ENCODE peak calls at places on chromosomes 7 and 10, in seven cellular contexts. H is AG10803, C is HCT116, E is HepG2, I is GM12878, A is iPS DF 6.9, F is HFF-Myc. X is an unnamed sample.

GRCh38 chr10:1152386-1153252 is 96.4 kb downstream of the WDR37 start:
- DNase-seq in C (no peak), E (no peak), I (no peak), F (no peak), A (no peak), H (no peak), X (no peak)

GRCh38 chr7:79876769-79877362 is 257.8 kb upstream of the GNAI1 start:
- DNase-seq in C (no peak), F (peak), A (no peak), I (no peak), H (peak), E (no peak), X (peak)

GRCh38 chr10:114347191-114347739 is 57.0 kb downstream of the AFAP1L2 start:
- DNase-seq in I (no peak), H (no peak), F (no peak), E (no peak), C (no peak), A (no peak), X (no peak)

GRCh38 chr10:78194539-78195402 is 161.1 kb downstream of the RPS24 start:
- DNase-seq in A (no peak), E (no peak), F (no peak), H (no peak), I (no peak), C (no peak), X (peak)

GRCh38 chr7:38222481-38223096 is 44.5 kb downstream of the STARD3NL start:
- DNase-seq in F (peak), C (peak), I (peak), A (peak), E (peak), H (peak), X (peak)

GRCh38 chr10:31953080-31953479 is 24.4 kb upstream of the ARHGAP12 start:
- DNase-seq in H (no peak), C (no peak), I (no peak), F (no peak), A (no peak), E (no peak), X (no peak)

GRCh38 chr10:14191871-14192270 is 138.9 kb downstream of the FRMD4A start:
- DNase-seq in H (no peak), E (no peak), C (no peak), I (no peak), F (no peak), A (no peak), X (no peak)

GRCh38 chr10:5553400-5554170 is 28.8 kb downstream of the CALML3 start:
- DNase-seq in C (no peak), F (no peak), A (no peak), H (no peak), E (no peak), I (no peak), X (no peak)

GRCh38 chr10:52198540-52198939 is 115.5 kb upstream of the DKK1 start:
- DNase-seq in F (no peak), C (no peak), I (no peak), A (no peak), E (no peak), H (peak), X (no peak)

GRCh38 chr7:135789956-135790355 is 41.3 kb upstream of the FAM180A start:
- DNase-seq in H (peak), C (no peak), I (no peak), F (no peak), E (no peak), A (no peak), X (no peak)

GRCh38 chr10:114856544-114857287 is 35.1 kb downstream of the FHIP2A start:
- DNase-seq in A (no peak), I (no peak), H (peak), F (peak), C (no peak), E (no peak), X (peak)

GRCh38 chr10:25575343-25575742 is 358.7 kb upstream of the MYO3A start:
- DNase-seq in C (no peak), A (peak), I (no peak), F (no peak), E (no peak), H (no peak), X (no peak)

GRCh38 chr10:24617771-24618396 is 105.8 kb downstream of the ARHGAP21 start:
- DNase-seq in F (peak), C (peak), H (peak), E (peak), A (peak), I (no peak), X (peak)

GRCh38 chr10:22593644-22594043 is 120.7 kb downstream of the PIP4K2A start:
- DNase-seq in A (no peak), I (no peak), E (no peak), C (no peak), H (no peak), F (no peak), X (no peak)

GRCh38 chr10:128063736-128064614 is 62.2 kb downstream of the MKI67 start:
- DNase-seq in A (no peak), E (no peak), H (no peak), F (no peak), I (no peak), C (no peak), X (no peak)

GRCh38 chr10:103739039-103739764 is 116.2 kb downstream of the SH3PXD2A start:
- DNase-seq in F (peak), C (no peak), E (no peak), I (no peak), H (peak), A (no peak), X (no peak)

GRCh38 chr10:67788028-67788886 is 49.7 kb downstream of the DNAJC12 start:
- DNase-seq in C (peak), E (peak), F (peak), I (no peak), H (no peak), A (peak), X (no peak)

GRCh38 chr10:23035569-23035968 is 59.8 kb upstream of the MSRB2 start:
- DNase-seq in F (no peak), I (no peak), C (peak), A (no peak), H (no peak), E (peak), X (no peak)

GRCh38 chr10:70518695-70519094 is 40.1 kb downstream of the PALD1 start:
- DNase-seq in A (no peak), H (no peak), E (no peak), C (no peak), F (no peak), I (no peak), X (no peak)

GRCh38 chr10:60937784-60938654 is 6.0 kb downstream of the RHOBTB1 start:
- DNase-seq in A (no peak), F (no peak), E (no peak), I (no peak), H (peak), C (no peak), X (no peak)

GRCh38 chr7:47693161-47693740 is 111.3 kb upstream of the TNS3 start:
- DNase-seq in C (no peak), F (no peak), I (no peak), A (no peak), H (peak), E (no peak), X (no peak)

GRCh38 chr10:28111712-28112111 is 112.8 kb upstream of the ODAD2 start:
- DNase-seq in A (no peak), I (no peak), C (peak), H (peak), F (no peak), E (no peak), X (no peak)

GRCh38 chr10:61320996-61321395 is 132.2 kb downstream of the TMEM26 start:
- DNase-seq in E (no peak), F (no peak), H (peak), C (no peak), I (no peak), A (no peak), X (no peak)

GRCh38 chr7:107528461-107528860 is 35.3 kb downstream of the COG5 start:
- DNase-seq in C (no peak), H (peak), E (peak), F (no peak), I (no peak), A (no peak), X (no peak)

GRCh38 chr10:34134602-34135001 is 680.5 kb downstream of the PARD3 start:
- DNase-seq in H (no peak), C (no peak), I (no peak), A (no peak), E (no peak), F (no peak), X (no peak)

GRCh38 chr7:71735961-71736556 is 604.1 kb downstream of the GALNT17 start:
- DNase-seq in I (no peak), C (peak), A (peak), F (peak), H (peak), E (peak), X (peak)

DNA sequence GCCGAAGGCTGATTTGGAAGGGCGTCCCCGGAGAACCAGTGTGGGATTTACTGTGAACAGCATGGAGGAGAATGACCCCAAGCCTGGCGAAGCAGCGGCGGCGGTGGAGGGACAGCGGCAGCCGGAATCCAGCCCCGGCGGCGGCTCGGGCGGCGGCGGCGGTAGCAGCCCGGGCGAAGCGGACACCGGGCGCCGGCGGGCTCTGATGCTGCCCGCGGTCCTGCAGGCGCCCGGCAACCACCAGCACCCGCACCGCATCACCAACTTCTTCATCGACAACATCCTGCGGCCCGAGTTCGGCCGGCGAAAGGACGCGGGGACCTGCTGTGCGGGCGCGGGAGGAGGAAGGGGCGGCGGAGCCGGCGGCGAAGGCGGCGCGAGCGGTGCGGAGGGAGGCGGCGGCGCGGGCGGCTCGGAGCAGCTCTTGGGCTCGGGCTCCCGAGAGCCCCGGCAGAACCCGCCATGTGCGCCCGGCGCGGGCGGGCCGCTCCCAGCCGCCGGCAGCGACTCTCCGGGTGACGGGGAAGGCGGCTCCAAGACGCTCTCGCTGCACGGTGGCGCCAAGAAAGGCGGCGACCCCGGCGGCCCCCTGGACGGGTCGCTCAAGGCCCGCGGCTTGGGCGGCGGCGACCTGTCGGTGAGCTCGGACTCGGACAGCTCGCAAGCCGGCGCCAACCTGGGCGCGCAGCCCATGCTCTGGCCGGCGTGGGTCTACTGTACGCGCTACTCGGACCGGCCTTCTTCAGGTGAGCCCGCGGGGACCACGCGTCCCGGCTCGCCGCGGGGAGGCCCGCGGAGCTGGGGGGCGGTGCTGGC is 596 bp downstream of the EN2 start:
- DNase-seq in E (no peak), I (no peak), C (no peak), A (no peak), H (no peak), F (no peak), X (no peak)
- H3K4me3 ChIP-seq in E (no peak), I (no peak), C (no peak), A (no peak), H (no peak), F (no peak), X (no peak)

DNA sequence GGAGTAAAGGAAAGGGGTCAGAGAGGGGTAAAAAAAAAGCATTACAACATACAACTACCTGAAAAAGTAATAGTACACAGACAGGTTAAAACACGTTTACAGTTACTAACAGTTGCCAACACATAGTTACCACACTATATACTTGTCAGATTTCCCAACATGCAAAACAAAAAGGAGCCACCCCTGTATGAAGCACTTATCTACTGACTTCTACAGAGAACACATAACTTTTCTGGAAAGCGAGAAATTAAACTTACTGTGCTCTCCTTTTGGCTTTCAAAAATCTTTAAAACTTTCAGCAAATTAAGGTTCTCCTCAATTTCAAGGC is 2.1 kb downstream of the ABI1 start:
- DNase-seq in E (no peak), I (no peak), A (no peak), C (no peak), F (no peak), H (no peak), X (peak)
- H3K4me3 ChIP-seq in E (peak), I (peak), A (no peak), C (peak), F (peak), H (peak), X (peak)

DNA sequence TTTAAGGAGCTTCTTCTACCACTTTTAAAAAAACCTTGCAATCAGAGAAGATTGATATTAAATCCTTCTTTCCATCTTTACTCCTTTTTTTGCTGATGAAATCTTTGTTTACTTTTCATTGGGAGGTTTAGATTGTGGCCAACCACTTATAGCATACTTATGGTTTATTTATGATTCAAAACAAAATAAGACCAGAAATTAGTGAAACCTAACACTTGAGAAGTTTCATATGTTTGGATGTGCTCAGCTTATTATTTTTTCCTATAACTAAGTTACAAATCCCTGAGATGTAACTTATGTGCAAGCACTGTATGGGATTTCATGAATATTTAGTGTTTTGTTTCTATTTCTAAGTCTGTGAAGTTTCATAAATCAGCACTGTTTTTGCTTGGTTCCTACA is 13.6 kb upstream of the PRPS1L1 start:
- DNase-seq in E (no peak), F (no peak), H (no peak), C (no peak), I (no peak), A (no peak), X (no peak)
- H3K4me3 ChIP-seq in E (no peak), F (no peak), H (no peak), C (no peak), I (no peak), A (no peak), X (no peak)

DNA sequence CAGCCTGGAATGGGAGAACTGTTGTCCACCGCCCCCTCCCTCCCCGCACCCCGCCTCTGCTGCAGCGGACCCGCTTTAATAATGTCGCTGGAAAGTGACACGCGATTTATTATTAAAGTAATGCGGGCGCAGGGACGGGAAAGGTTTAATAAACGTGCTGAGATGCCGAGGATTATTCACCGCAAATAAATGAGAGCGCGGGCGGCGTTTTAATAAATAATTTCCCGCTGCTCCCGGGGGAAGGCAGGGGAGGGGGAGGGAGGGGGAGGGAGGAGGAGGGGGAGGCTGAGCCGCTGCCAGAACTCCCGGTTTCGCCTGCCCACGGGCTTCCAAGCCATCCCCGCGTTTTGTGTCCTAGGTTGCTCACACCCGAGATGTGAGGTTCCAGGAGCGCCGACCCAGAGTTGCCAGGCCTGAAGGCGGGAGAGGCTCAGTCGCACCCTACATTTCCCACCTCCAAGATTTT is 5.1 kb downstream of the KAZALD1 start:
- DNase-seq in A (no peak), H (no peak), F (no peak), C (no peak), I (no peak), E (no peak), X (no peak)
- H3K4me3 ChIP-seq in A (peak), H (peak), F (peak), C (peak), I (peak), E (peak), X (no peak)

GRCh38 chr7:130140551-130141160 is 64.5 kb downstream of the TMEM209 start:
- DNase-seq in C (no peak), H (no peak), F (no peak), I (no peak), A (no peak), E (no peak), X (no peak)
- H3K4me3 ChIP-seq in C (no peak), H (no peak), F (no peak), I (peak), A (peak), E (no peak), X (no peak)

DNA sequence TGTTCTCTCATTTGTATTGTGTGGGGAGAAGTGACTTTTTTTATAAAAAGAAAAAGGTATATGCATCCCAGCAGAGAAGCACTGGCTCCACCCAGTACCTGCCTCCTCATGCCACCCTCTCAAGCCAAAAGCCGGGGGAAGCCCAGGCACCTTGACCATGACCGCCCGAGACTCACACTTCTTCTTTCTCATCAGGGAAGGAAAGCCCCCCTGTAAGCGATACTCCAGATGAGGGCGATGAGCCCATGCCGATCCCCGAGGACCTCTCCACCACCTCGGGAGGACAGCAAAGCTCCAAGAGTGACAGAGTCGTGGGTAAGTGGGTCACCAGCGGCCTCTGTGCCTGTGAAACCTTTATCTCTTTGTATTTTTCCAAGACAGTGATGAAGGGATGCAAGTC is 22.9 kb downstream of the IKZF1 start:
- DNase-seq in H (no peak), F (no peak), I (no peak), E (no peak), C (no peak), A (no peak), X (no peak)
- H3K4me3 ChIP-seq in H (no peak), F (no peak), I (no peak), E (no peak), C (no peak), A (no peak), X (no peak)